ENCODE peak calls at places on chromosomes 3 and 15, in six cellular contexts. B is lower lobe of right lung, Z is stomach, J is astrocyte of the spinal cord, K is vagina, U is RWPE1. D is an unnamed sample.

GRCh38 chr3:182487048-182487447 is 306.3 kb upstream of the ATP11B start:
- DNase-seq in B (no peak), Z (no peak), J (no peak), K (no peak), U (no peak), D (no peak)

GRCh38 chr15:83105450-83105849 is 2.0 kb upstream of the TM6SF1 start:
- DNase-seq in B (no peak), Z (no peak), J (no peak), K (no peak), U (no peak), D (no peak)

GRCh38 chr3:143668924-143669790 is 179.1 kb downstream of the SLC9A9 start:
- DNase-seq in B (no peak), Z (no peak), J (no peak), K (no peak), U (no peak), D (peak; percentile 53)

GRCh38 chr3:31884251-31884650 is 96.8 kb downstream of the OSBPL10 start:
- DNase-seq in B (no peak), Z (no peak), J (no peak), K (no peak), U (no peak), D (no peak)

GRCh38 chr15:36590838-36591237 is 11.4 kb downstream of the CDIN1 start:
- DNase-seq in B (no peak), Z (no peak), J (peak; percentile 89), K (no peak), U (no peak), D (peak; percentile 98)

GRCh38 chr3:127964053-127964452 is 49.0 kb downstream of the KBTBD12 start:
- DNase-seq in B (no peak), Z (no peak), J (no peak), K (no peak), U (no peak), D (peak; percentile 29)

GRCh38 chr3:70829101-70829500 is 516.7 kb upstream of the MDFIC2 start:
- DNase-seq in B (no peak), Z (no peak), J (peak; percentile 84), K (no peak), U (no peak), D (peak; percentile 69)

GRCh38 chr3:118692417-118692816 is 342.2 kb downstream of the IGSF11 start:
- DNase-seq in B (no peak), Z (no peak), J (no peak), K (no peak), U (no peak), D (no peak)

GRCh38 chr3:172687501-172687900 is 23.4 kb downstream of the NCEH1 start:
- DNase-seq in B (no peak), Z (no peak), J (peak; percentile 23), K (no peak), U (no peak), D (no peak)

GRCh38 chr15:64443747-64444621 is 16.4 kb upstream of the ZNF609 start:
- DNase-seq in B (no peak), Z (no peak), J (peak; percentile 92), K (no peak), U (peak; percentile 90), D (peak; percentile 78)

GRCh38 chr3:161153480-161153879 is 48.3 kb upstream of the B3GALNT1 start:
- DNase-seq in B (no peak), Z (no peak), J (no peak), K (no peak), U (no peak), D (no peak)

GRCh38 chr3:72177075-72178050 is 392.4 kb upstream of the PROK2 start:
- DNase-seq in B (peak; percentile 65), Z (peak; percentile 28), J (peak; percentile 22), K (no peak), U (peak; percentile 35), D (peak; percentile 57)

GRCh38 chr3:16595778-16596177 is 9.4 kb downstream of the DAZL start:
- DNase-seq in B (no peak), Z (no peak), J (peak; percentile 2), K (no peak), U (no peak), D (no peak)

GRCh38 chr3:151100076-151100475 is 14.6 kb downstream of the MED12L start:
- DNase-seq in B (no peak), Z (no peak), J (no peak), K (no peak), U (no peak), D (no peak)

GRCh38 chr15:40562691-40563090 is 2.2 kb downstream of the CCDC32 start:
- DNase-seq in B (no peak), Z (no peak), J (no peak), K (no peak), U (no peak), D (no peak)

GRCh38 chr3:76645724-76646123 is 394.2 kb upstream of the ROBO2 start:
- DNase-seq in B (no peak), Z (no peak), J (no peak), K (no peak), U (no peak), D (no peak)

GRCh38 chr3:177777699-177778098 is 580.4 kb upstream of the TBL1XR1 start:
- DNase-seq in B (peak; percentile 56), Z (peak; percentile 75), J (peak; percentile 52), K (no peak), U (peak; percentile 44), D (peak; percentile 67)

GRCh38 chr3:136141891-136142290 is 54.2 kb downstream of the MSL2 start:
- DNase-seq in B (no peak), Z (no peak), J (peak; percentile 34), K (no peak), U (peak; percentile 39), D (no peak)

GRCh38 chr3:69740103-69741021 is 1.1 kb downstream of the MITF start:
- DNase-seq in B (peak; percentile 79), Z (peak; percentile 68), J (no peak), K (no peak), U (peak; percentile 52), D (no peak)

GRCh38 chr3:51977449-51978142 is 2.7 kb downstream of the ABHD14A start:
- DNase-seq in B (no peak), Z (no peak), J (no peak), K (no peak), U (no peak), D (no peak)

GRCh38 chr3:100400424-100400781 is 486 bp downstream of the TOMM70 start:
- DNase-seq in B (no peak), Z (no peak), J (peak; percentile 13), K (no peak), U (peak; percentile 14), D (no peak)

GRCh38 chr3:115808816-115809215 is 185.5 kb downstream of the GAP43 start:
- DNase-seq in B (no peak), Z (no peak), J (no peak), K (no peak), U (no peak), D (no peak)

GRCh38 chr15:58383876-58384275 is 47.9 kb upstream of the LIPC start:
- DNase-seq in B (no peak), Z (no peak), J (no peak), K (no peak), U (no peak), D (no peak)
- TF ChIP-seq CTCF in B (no peak), Z (no peak), J (no peak), K (no peak), U (no peak), D (no peak)

GRCh38 chr3:30321065-30321464 is 285.3 kb upstream of the TGFBR2 start:
- DNase-seq in B (no peak), Z (no peak), J (no peak), K (no peak), U (no peak), D (no peak)

GRCh38 chr3:30315452-30315851 is 290.9 kb upstream of the TGFBR2 start:
- DNase-seq in B (no peak), Z (no peak), J (no peak), K (no peak), U (no peak), D (peak; percentile 52)

GRCh38 chr3:30320392-30320791 is 286.0 kb upstream of the TGFBR2 start:
- DNase-seq in B (no peak), Z (no peak), J (no peak), K (no peak), U (no peak), D (no peak)

GRCh38 chr3:30318110-30318509 is 288.3 kb upstream of the TGFBR2 start:
- DNase-seq in B (no peak), Z (no peak), J (no peak), K (no peak), U (no peak), D (no peak)

DNA sequence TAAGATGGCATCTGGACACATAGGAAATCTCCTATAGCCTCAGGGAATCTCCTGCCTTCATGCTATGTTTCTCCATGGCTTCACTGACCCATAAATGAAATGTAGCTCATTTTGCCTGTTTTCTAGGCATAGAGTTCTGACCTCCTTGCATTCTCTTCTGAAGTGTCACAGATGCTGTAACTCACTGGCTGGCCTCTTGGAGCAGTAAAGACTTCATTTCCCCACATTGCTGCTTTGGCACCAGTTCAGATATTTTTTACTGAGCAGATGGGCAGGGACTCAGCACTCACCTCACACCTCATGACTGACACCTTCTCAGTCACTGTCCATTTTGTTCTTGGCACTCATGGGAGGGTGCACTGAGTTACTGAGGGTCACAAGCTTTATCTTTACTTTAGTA is 286.7 kb upstream of the TGFBR2 start:
- DNase-seq in B (no peak), Z (no peak), J (peak; percentile 52), K (no peak), U (peak; percentile 41), D (peak; percentile 39)
- TF ChIP-seq CTCF in B (peak; percentile 49), Z (peak; percentile 36), J (peak; percentile 48), K (no peak), U (peak; percentile 32), D (peak; percentile 43)

GRCh38 chr3:45566951-45567411 is 27.6 kb upstream of the LIMD1 start:
- DNase-seq in B (no peak), Z (no peak), J (no peak), K (no peak), U (no peak), D (no peak)

GRCh38 chr3:45567730-45568172 is 26.8 kb upstream of the LIMD1 start:
- DNase-seq in B (no peak), Z (no peak), J (no peak), K (no peak), U (no peak), D (no peak)

GRCh38 chr3:45571216-45571615 is 23.3 kb upstream of the LIMD1 start:
- DNase-seq in B (no peak), Z (no peak), J (no peak), K (no peak), U (no peak), D (no peak)

GRCh38 chr3:45566205-45566604 is 28.3 kb upstream of the LIMD1 start:
- DNase-seq in B (no peak), Z (no peak), J (no peak), K (no peak), U (no peak), D (no peak)

DNA sequence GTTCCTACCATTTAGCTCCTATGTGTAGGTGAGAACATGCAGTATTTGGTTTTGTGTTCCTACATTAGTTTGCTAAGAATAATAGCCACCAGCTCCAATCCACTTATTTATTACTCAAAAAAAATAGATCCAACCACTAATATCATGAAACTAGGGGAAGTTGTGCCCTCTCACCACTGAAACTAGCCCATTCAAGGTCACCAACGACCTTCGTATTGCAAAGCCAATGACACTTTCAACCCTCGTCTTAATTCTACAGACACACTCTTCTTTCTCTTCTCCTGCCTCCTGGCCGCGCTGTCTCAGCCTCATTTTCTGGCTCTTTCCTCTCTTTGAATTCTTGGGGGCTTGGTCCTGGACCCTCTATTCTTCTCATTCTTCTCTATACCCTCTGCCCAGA is 25.7 kb upstream of the LIMD1 start:
- DNase-seq in B (no peak), Z (no peak), J (no peak), K (no peak), U (no peak), D (no peak)
- TF ChIP-seq CTCF in B (no peak), Z (no peak), J (no peak), K (no peak), U (no peak), D (no peak)

GRCh38 chr15:101251830-101252820 is at the start of gene CHSY1:
- DNase-seq in B (peak; percentile 95), Z (peak; percentile 93), J (peak; percentile 97), K (no peak), U (peak; percentile 81), D (peak; percentile 94)
- TF ChIP-seq CTCF in B (peak; percentile 25), Z (peak; percentile 35), J (no peak), K (peak; percentile 22), U (peak; percentile 17), D (no peak)